ENCODE peak calls at places on chromosomes 5 and 9, in ten cellular contexts. B is CD4-positive, CD25-positive, alpha-beta regulatory T cell; R is astrocyte; J is BE2C; D is A172; X is NT2/D1; Z is lung microvascular endothelial cell; W is activated CD8-positive, alpha-beta memory T cell treated with anti-CD3 and anti-CD28 coated beads for 48 hours; T is NCI-H146; G is RWPE2. U is an unnamed sample.
A peak's percentile ranks its signal among the peaks of the same experiment; 100 is the strongest.

GRCh38 chr5:78547731-78548189 is 100.8 kb downstream of the LHFPL2 start:
- DNase-seq in B (no peak), R (peak; percentile 68), J (peak; percentile 80), D (peak; percentile 85), X (no peak), Z (no peak), W (no peak), T (no peak), G (no peak), U (peak; percentile 88)

GRCh38 chr9:4118666-4119065 is 181.2 kb downstream of the GLIS3 start:
- DNase-seq in B (no peak), R (no peak), J (no peak), D (no peak), X (no peak), Z (no peak), W (no peak), T (no peak), G (no peak), U (no peak)

GRCh38 chr5:153941265-153941664 is 97.4 kb downstream of the FAM114A2 start:
- DNase-seq in B (no peak), R (no peak), J (no peak), D (no peak), X (no peak), Z (no peak), W (no peak), T (no peak), G (no peak), U (no peak)

GRCh38 chr5:139752506-139753350 is 42.9 kb upstream of the PSD2 start:
- DNase-seq in B (no peak), R (peak; percentile 75), J (no peak), D (peak; percentile 64), X (no peak), Z (no peak), W (no peak), T (no peak), G (no peak), U (no peak)

GRCh38 chr5:166436857-166437256 is 1854.6 kb upstream of the WWC1 start:
- DNase-seq in B (no peak), R (peak; percentile 26), J (no peak), D (peak; percentile 82), X (no peak), Z (no peak), W (no peak), T (no peak), G (no peak), U (no peak)

GRCh38 chr5:138354926-138355378 is 2.5 kb downstream of the KDM3B start:
- DNase-seq in B (peak; percentile 81), R (peak; percentile 82), J (peak; percentile 39), D (peak; percentile 88), X (no peak), Z (peak; percentile 66), W (no peak), T (no peak), G (no peak), U (no peak)

GRCh38 chr9:126456802-126457547 is 130.3 kb downstream of the MVB12B start:
- DNase-seq in B (no peak), R (no peak), J (no peak), D (no peak), X (no peak), Z (no peak), W (no peak), T (no peak), G (no peak), U (peak; percentile 72)

GRCh38 chr9:69295872-69296562 is 29.0 kb upstream of the ENTREP1 start:
- DNase-seq in B (no peak), R (no peak), J (no peak), D (no peak), X (no peak), Z (no peak), W (no peak), T (no peak), G (no peak), U (no peak)

GRCh38 chr5:96093340-96093739 is 131.7 kb upstream of the ELL2 start:
- DNase-seq in B (no peak), R (no peak), J (no peak), D (no peak), X (no peak), Z (no peak), W (no peak), T (no peak), G (no peak), U (no peak)

GRCh38 chr5:56303511-56303910 is 70.4 kb upstream of the ANKRD55 start:
- DNase-seq in B (no peak), R (no peak), J (peak; percentile 47), D (no peak), X (no peak), Z (peak; percentile 15), W (no peak), T (peak; percentile 7), G (no peak), U (no peak)

GRCh38 chr5:160213537-160213936 is 15.8 kb upstream of the FABP6 start:
- DNase-seq in B (no peak), R (peak; percentile 12), J (peak; percentile 63), D (peak; percentile 66), X (no peak), Z (no peak), W (no peak), T (peak; percentile 29), G (no peak), U (no peak)

GRCh38 chr9:84939766-84940165 is 270.2 kb downstream of the NTRK2 start:
- DNase-seq in B (no peak), R (no peak), J (no peak), D (no peak), X (no peak), Z (no peak), W (no peak), T (no peak), G (no peak), U (no peak)

GRCh38 chr5:158727771-158728311 is 371.9 kb downstream of the EBF1 start:
- DNase-seq in B (no peak), R (no peak), J (no peak), D (peak; percentile 44), X (no peak), Z (peak; percentile 14), W (no peak), T (no peak), G (no peak), U (peak; percentile 89)

GRCh38 chr9:31335529-31336234 is 1048.8 kb upstream of the ACO1 start:
- DNase-seq in B (peak; percentile 27), R (no peak), J (no peak), D (no peak), X (no peak), Z (peak; percentile 89), W (no peak), T (no peak), G (no peak), U (no peak)

GRCh38 chr9:126805546-126806262 is 864 bp downstream of the ZBTB43 start:
- DNase-seq in B (peak; percentile 87), R (peak; percentile 25), J (peak; percentile 49), D (peak; percentile 76), X (no peak), Z (peak; percentile 59), W (peak; percentile 26), T (no peak), G (no peak), U (peak; percentile 71)

GRCh38 chr5:34002629-34003328 is 5.1 kb downstream of the AMACR start:
- DNase-seq in B (no peak), R (no peak), J (no peak), D (no peak), X (no peak), Z (no peak), W (no peak), T (no peak), G (no peak), U (no peak)

U was measured in lower leg skin.